ENCODE peak calls at places on chromosome 13, in nine cellular contexts. E, R, V, L, K, J, O, N and Z are unnamed samples.

GRCh38 chr13:79096099-79096498 is 310.0 kb downstream of the RBM26 start:
- DNase-seq in N (no peak), E (no peak), V (no peak), R (no peak), L (no peak), K (no peak), J (no peak), O (no peak), Z (no peak)

GRCh38 chr13:78102121-78102677 is 183.6 kb upstream of the EDNRB start:
- DNase-seq in J (no peak), L (no peak), O (no peak), V (no peak), K (no peak), R (peak; percentile 80), E (no peak), N (peak; percentile 14), Z (no peak)

GRCh38 chr13:106143930-106144709 is 391.3 kb downstream of the EFNB2 start:
- DNase-seq in N (no peak), L (peak; percentile 55), E (peak; percentile 79), K (no peak), R (no peak), J (no peak), V (no peak), O (no peak), Z (no peak)

GRCh38 chr13:91601807-91602206 is 203.4 kb downstream of the GPC5 start:
- DNase-seq in E (no peak), K (no peak), N (no peak), R (no peak), O (no peak), L (no peak), V (no peak), J (no peak), Z (no peak)

GRCh38 chr13:19845758-19846157 is 17.7 kb downstream of the ZMYM5 start:
- DNase-seq in E (no peak), R (peak; percentile 98), N (no peak), O (no peak), V (no peak), J (no peak), L (no peak), K (no peak), Z (no peak)

GRCh38 chr13:101746513-101746912 is 294.0 kb downstream of the ITGBL1 start:
- DNase-seq in O (no peak), J (no peak), K (no peak), E (no peak), V (no peak), L (no peak), R (no peak), N (no peak), Z (no peak)

GRCh38 chr13:111537115-111537728 is 216.8 kb downstream of the TEX29 start:
- DNase-seq in O (no peak), L (no peak), N (no peak), E (no peak), K (no peak), J (no peak), V (no peak), R (no peak), Z (no peak)

GRCh38 chr13:111328803-111329410 is 8.5 kb downstream of the TEX29 start:
- DNase-seq in O (no peak), R (no peak), V (no peak), N (no peak), E (no peak), K (peak; percentile 42), J (no peak), L (no peak), Z (no peak)

GRCh38 chr13:102089177-102089576 is 312.7 kb downstream of the FGF14 start:
- DNase-seq in N (no peak), R (no peak), K (no peak), O (no peak), V (no peak), L (no peak), E (no peak), J (no peak), Z (no peak)